ENCODE peak calls at places on chromosomes 3 and 15, in five cellular contexts. X is GM12891, F is GM12878, I is K562, K is SK-N-SH. B is an unnamed sample.

GRCh38 chr3:39408493-39409372 is 2.2 kb downstream of the RPSA start:
- DNase-seq in F (no peak), X (no peak), I (no peak), K (no peak), B (no peak)

GRCh38 chr15:78004919-78005634 is 72.4 kb downstream of the TBC1D2B start:
- DNase-seq in I (no peak), X (no peak), K (peak; percentile 80), F (no peak), B (no peak)

GRCh38 chr3:193174137-193174536 is 66.9 kb upstream of the PLAAT1 start:
- DNase-seq in K (no peak), F (no peak), I (peak; percentile 2), X (no peak), B (no peak)

GRCh38 chr15:101000271-101000681 is 81.1 kb downstream of the LRRK1 start:
- DNase-seq in I (no peak), K (no peak), F (no peak), X (no peak), B (no peak)

GRCh38 chr3:149454746-149455145 is 19.8 kb upstream of the TM4SF4 start:
- DNase-seq in F (no peak), I (no peak), K (no peak), X (no peak), B (no peak)

GRCh38 chr3:190180268-190180667 is 59.6 kb upstream of the P3H2 start:
- DNase-seq in F (no peak), K (no peak), I (no peak), X (no peak), B (no peak)

GRCh38 chr15:99427210-99427609 is 138.6 kb upstream of the MEF2A start:
- DNase-seq in I (no peak), X (no peak), K (no peak), F (no peak), B (no peak)

GRCh38 chr15:39833515-39833981 is 50.9 kb upstream of the FSIP1 start:
- DNase-seq in I (no peak), K (no peak), F (no peak), X (no peak), B (no peak)

GRCh38 chr15:82803793-82804574 is 1.9 kb downstream of the FSD2 start:
- DNase-seq in K (no peak), I (no peak), X (no peak), F (no peak), B (no peak)

GRCh38 chr3:71551286-71551919 is 32.1 kb downstream of the FOXP1 start:
- DNase-seq in K (no peak), I (no peak), F (no peak), X (no peak), B (no peak)

GRCh38 chr3:11021611-11022011 is 29.1 kb downstream of the SLC6A1 start:
- DNase-seq in I (no peak), F (no peak), X (no peak), K (no peak), B (no peak)

GRCh38 chr3:171813897-171814460 is 3.7 kb upstream of the PLD1 start:
- DNase-seq in X (no peak), F (peak; percentile 83), I (no peak), K (no peak), B (no peak)

GRCh38 chr3:182683335-182684257 is 109.7 kb upstream of the ATP11B start:
- DNase-seq in I (peak; percentile 67), F (peak; percentile 36), K (peak; percentile 75), X (peak; percentile 25), B (peak; percentile 32)

GRCh38 chr3:134326760-134327593 is 47.3 kb downstream of the AMOTL2 start:
- DNase-seq in I (no peak), X (no peak), K (no peak), F (no peak), B (no peak)

GRCh38 chr3:13346481-13347389 is 73.4 kb downstream of the NUP210 start:
- DNase-seq in F (no peak), I (no peak), X (peak; percentile 37), K (peak; percentile 52), B (no peak)

GRCh38 chr3:54653456-54654195 is 274.2 kb downstream of the LRTM1 start:
- DNase-seq in F (no peak), K (no peak), I (no peak), X (no peak), B (no peak)

GRCh38 chr3:42803800-42804112 is 534 bp downstream of the HIGD1A start:
- DNase-seq in K (peak; percentile 64), F (no peak), X (peak; percentile 20), I (no peak), B (peak; percentile 24)

GRCh38 chr3:184619348-184619747 is 57.8 kb downstream of the EPHB3 start:
- DNase-seq in I (no peak), K (no peak), X (no peak), F (no peak), B (no peak)

GRCh38 chr3:185537369-185537970 is 14.9 kb downstream of the LIPH start:
- DNase-seq in I (peak; percentile 71), F (peak; percentile 97), X (peak; percentile 61), K (no peak), B (peak; percentile 59)

GRCh38 chr3:72745146-72745976 is 102.9 kb downstream of the SHQ1 start:
- DNase-seq in I (no peak), F (no peak), K (no peak), X (no peak), B (no peak)

GRCh38 chr3:127784865-127785710 is 37.2 kb downstream of the MGLL start:
- DNase-seq in I (no peak), K (peak; percentile 60), F (no peak), X (no peak), B (no peak)

GRCh38 chr3:127785711-127786265 is 36.5 kb downstream of the MGLL start:
- DNase-seq in F (no peak), I (no peak), X (no peak), K (no peak), B (no peak)

GRCh38 chr3:127787556-127787955 is 34.8 kb downstream of the MGLL start:
- DNase-seq in F (no peak), K (no peak), X (no peak), I (no peak), B (no peak)

GRCh38 chr3:127787071-127787490 is 35.2 kb downstream of the MGLL start:
- DNase-seq in K (peak; percentile 46), F (no peak), I (no peak), X (no peak), B (no peak)

DNA sequence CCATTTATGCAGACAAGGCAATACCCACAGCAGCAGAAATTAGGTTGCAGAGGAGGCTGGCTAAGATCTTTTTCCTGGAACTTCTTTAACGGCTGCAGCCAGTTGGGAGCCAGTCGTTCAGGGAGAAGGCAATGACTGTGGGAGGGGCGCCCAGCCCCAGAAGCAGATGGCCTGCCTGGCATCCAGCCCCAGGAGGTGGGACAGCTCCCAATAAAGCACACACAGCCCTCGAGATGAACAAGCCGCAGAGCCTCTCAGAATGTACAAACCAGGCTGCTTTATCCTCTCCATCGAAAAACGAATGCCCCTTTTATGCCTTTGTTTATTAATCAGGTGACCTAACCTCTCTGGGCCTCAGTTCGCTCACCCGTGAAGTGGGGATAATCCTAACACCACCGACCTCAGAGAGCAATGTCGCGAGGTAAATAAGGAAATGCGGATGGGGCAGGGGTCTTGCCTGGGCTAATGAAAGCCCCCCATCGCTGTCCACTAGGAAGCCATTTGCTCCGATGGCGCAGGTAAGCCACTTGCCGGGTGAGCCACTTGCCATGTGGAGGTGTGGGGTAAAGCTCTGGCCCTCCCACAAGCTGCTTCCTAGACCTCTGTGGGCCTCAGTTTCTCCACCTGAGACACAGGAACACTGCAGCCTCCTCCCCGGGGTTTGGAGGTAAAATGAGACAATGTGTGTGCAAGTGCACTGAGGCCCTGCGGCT is 35.8 kb downstream of the MGLL start:
- DNase-seq in X (no peak), I (no peak), F (no peak), K (peak; percentile 89), B (no peak)
- TF ChIP-seq POLR2AphosphoS5 in X (no peak), I (no peak), F (no peak), K (no peak), B (no peak)

GRCh38 chr3:46104706-46105105 is 77.4 kb upstream of the XCR1 start:
- DNase-seq in K (no peak), X (no peak), F (no peak), I (no peak), B (no peak)
- TF ChIP-seq TAF1 in K (no peak), X (no peak), F (no peak), I (no peak), B (no peak)

DNA sequence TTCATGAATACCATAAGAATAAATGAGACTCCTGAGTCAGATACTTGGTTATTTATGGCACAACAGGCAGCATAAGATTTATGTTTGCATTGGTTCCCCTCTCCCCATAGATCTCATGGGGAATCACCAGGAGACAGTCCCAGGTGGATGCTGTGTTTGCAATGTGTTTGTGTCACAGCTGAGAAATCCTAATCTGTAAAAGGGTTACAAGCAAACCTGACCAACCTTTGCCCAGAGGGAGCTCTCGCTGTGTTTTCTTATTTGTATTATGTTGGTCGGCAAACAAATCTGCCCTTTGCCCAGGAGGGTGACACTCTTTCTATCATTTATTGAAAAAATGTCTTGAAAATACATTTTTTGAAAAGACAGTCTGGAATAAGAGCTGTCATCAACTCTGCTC is 236.2 kb downstream of the ZPLD1 start:
- DNase-seq in K (no peak), X (no peak), F (no peak), I (no peak), B (no peak)
- TF ChIP-seq POLR2AphosphoS5 in K (no peak), X (no peak), F (no peak), I (no peak), B (no peak)

DNA sequence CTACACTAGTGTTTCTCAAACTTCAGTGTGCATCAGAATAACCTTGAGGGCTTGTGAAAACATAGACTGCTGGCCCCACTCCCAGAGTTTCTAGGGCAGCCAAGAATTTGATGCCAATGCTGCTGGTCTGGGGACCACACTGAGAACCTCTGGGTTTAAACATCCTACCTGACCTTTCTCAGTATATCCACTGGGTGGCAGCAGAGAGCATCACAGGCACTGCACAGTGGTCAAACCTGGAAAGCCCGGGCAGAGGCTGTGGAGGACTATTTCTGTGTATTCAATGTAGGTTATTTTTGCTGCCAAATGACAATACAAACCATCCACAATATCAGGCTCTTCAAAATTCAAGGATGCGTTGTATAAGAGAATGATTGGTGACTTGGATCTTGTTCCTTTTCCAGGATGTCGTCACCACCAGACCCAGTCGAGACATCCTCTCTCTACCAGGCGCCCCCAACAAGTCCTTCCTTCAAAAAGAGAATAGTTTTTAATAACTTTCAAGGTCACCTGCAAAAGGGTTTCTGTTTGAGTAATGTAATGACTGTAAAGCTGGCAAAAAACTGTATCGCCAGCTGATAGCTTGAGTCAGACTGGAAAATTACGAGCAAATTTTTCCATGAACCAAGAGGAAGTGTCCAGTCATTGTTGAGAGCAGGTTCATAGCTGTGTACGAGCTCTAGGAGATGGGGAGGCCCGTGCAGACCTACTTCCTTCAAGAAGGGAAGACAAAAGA is 30.6 kb upstream of the MYZAP start:
- DNase-seq in X (peak; percentile 35), I (peak; percentile 82), F (peak; percentile 26), K (peak; percentile 73), B (peak; percentile 32)
- TF ChIP-seq TAF1 in X (no peak), I (no peak), F (no peak), K (no peak), B (no peak)